ENCODE peak calls at places on chromosomes 3 and 15, in seven cellular contexts. One of them, this sample, is unnamed.

GRCh38 chr3:191792580-191792979 is 331.6 kb downstream of the PYDC2 start:
- DNase-seq in adrenal gland: no peak
- DNase-seq in H1: no peak
- DNase-seq in HCT116: no peak
- DNase-seq in ovary: no peak
- DNase-seq in stomach: no peak
- DNase-seq in IMR-90: no peak
- DNase-seq in this sample: no peak

GRCh38 chr3:131193671-131194291 is 167.1 kb downstream of the NEK11 start:
- DNase-seq in adrenal gland: no peak
- DNase-seq in H1: no peak
- DNase-seq in HCT116: no peak
- DNase-seq in ovary: no peak
- DNase-seq in stomach: no peak
- DNase-seq in IMR-90: no peak
- DNase-seq in this sample: no peak

GRCh38 chr3:194755689-194756459 is 70.2 kb downstream of the FAM43A start:
- DNase-seq in adrenal gland: no peak
- DNase-seq in H1: no peak
- DNase-seq in HCT116: no peak
- DNase-seq in ovary: no peak
- DNase-seq in stomach: no peak
- DNase-seq in IMR-90: no peak
- DNase-seq in this sample: no peak

GRCh38 chr3:54014067-54014466 is 108.3 kb upstream of the CACNA2D3 start:
- DNase-seq in adrenal gland: no peak
- DNase-seq in H1: no peak
- DNase-seq in HCT116: no peak
- DNase-seq in ovary: no peak
- DNase-seq in stomach: no peak
- DNase-seq in IMR-90: no peak
- DNase-seq in this sample: no peak

GRCh38 chr3:187014417-187014864 is 84.1 kb downstream of the ST6GAL1 start:
- DNase-seq in adrenal gland: no peak
- DNase-seq in H1: peak
- DNase-seq in HCT116: no peak
- DNase-seq in ovary: no peak
- DNase-seq in stomach: no peak
- DNase-seq in IMR-90: peak
- DNase-seq in this sample: no peak

GRCh38 chr3:197183582-197183981 is 114.8 kb downstream of the DLG1 start:
- DNase-seq in adrenal gland: no peak
- DNase-seq in H1: no peak
- DNase-seq in HCT116: no peak
- DNase-seq in ovary: no peak
- DNase-seq in stomach: no peak
- DNase-seq in IMR-90: no peak
- DNase-seq in this sample: no peak

GRCh38 chr15:52143862-52144261 is 31.3 kb upstream of the BCL2L10 start:
- DNase-seq in adrenal gland: no peak
- DNase-seq in H1: no peak
- DNase-seq in HCT116: no peak
- DNase-seq in ovary: no peak
- DNase-seq in stomach: no peak
- DNase-seq in IMR-90: peak
- DNase-seq in this sample: no peak

GRCh38 chr3:98567646-98568280 is 25.6 kb downstream of the CPOX start:
- DNase-seq in adrenal gland: no peak
- DNase-seq in H1: no peak
- DNase-seq in HCT116: no peak
- DNase-seq in ovary: no peak
- DNase-seq in stomach: no peak
- DNase-seq in IMR-90: no peak
- DNase-seq in this sample: no peak

GRCh38 chr15:26015516-26015915 is 152.4 kb upstream of the ATP10A start:
- DNase-seq in adrenal gland: no peak
- DNase-seq in H1: no peak
- DNase-seq in HCT116: no peak
- DNase-seq in ovary: no peak
- DNase-seq in stomach: no peak
- DNase-seq in IMR-90: no peak
- DNase-seq in this sample: no peak

GRCh38 chr3:159829056-159829995 is 159.3 kb upstream of the IL12A start:
- DNase-seq in adrenal gland: peak
- DNase-seq in H1: no peak
- DNase-seq in HCT116: peak
- DNase-seq in ovary: no peak
- DNase-seq in stomach: no peak
- DNase-seq in IMR-90: peak
- DNase-seq in this sample: no peak

GRCh38 chr3:45497963-45498362 is 96.6 kb upstream of the LIMD1 start:
- DNase-seq in adrenal gland: no peak
- DNase-seq in H1: no peak
- DNase-seq in HCT116: no peak
- DNase-seq in ovary: no peak
- DNase-seq in stomach: no peak
- DNase-seq in IMR-90: no peak
- DNase-seq in this sample: no peak

GRCh38 chr3:149553781-149554451 is 79.4 kb downstream of the TM4SF4 start:
- DNase-seq in adrenal gland: no peak
- DNase-seq in H1: no peak
- DNase-seq in HCT116: no peak
- DNase-seq in ovary: peak
- DNase-seq in stomach: no peak
- DNase-seq in IMR-90: peak
- DNase-seq in this sample: no peak

GRCh38 chr15:95916568-95916967 is 413.9 kb upstream of the NR2F2 start:
- DNase-seq in adrenal gland: no peak
- DNase-seq in H1: no peak
- DNase-seq in HCT116: no peak
- DNase-seq in ovary: no peak
- DNase-seq in stomach: no peak
- DNase-seq in IMR-90: no peak
- DNase-seq in this sample: no peak

GRCh38 chr3:141680620-141681389 is 57.3 kb upstream of the RNF7 start:
- DNase-seq in adrenal gland: no peak
- DNase-seq in H1: no peak
- DNase-seq in HCT116: no peak
- DNase-seq in ovary: no peak
- DNase-seq in stomach: no peak
- DNase-seq in IMR-90: peak
- DNase-seq in this sample: no peak

GRCh38 chr3:115999001-115999400 is 375.7 kb downstream of the GAP43 start:
- DNase-seq in adrenal gland: no peak
- DNase-seq in H1: no peak
- DNase-seq in HCT116: no peak
- DNase-seq in ovary: no peak
- DNase-seq in stomach: no peak
- DNase-seq in IMR-90: no peak
- DNase-seq in this sample: no peak

GRCh38 chr3:117126460-117126859 is 416.9 kb downstream of the TUSC7 start:
- DNase-seq in adrenal gland: no peak
- DNase-seq in H1: no peak
- DNase-seq in HCT116: no peak
- DNase-seq in ovary: no peak
- DNase-seq in stomach: no peak
- DNase-seq in IMR-90: no peak
- DNase-seq in this sample: no peak

GRCh38 chr15:92809880-92810361 is 90.2 kb upstream of the CHD2 start:
- DNase-seq in adrenal gland: no peak
- DNase-seq in H1: no peak
- DNase-seq in HCT116: no peak
- DNase-seq in ovary: peak
- DNase-seq in stomach: no peak
- DNase-seq in IMR-90: peak
- DNase-seq in this sample: peak

GRCh38 chr15:92809064-92809879 is 90.9 kb upstream of the CHD2 start:
- DNase-seq in adrenal gland: peak
- DNase-seq in H1: peak
- DNase-seq in HCT116: peak
- DNase-seq in ovary: peak
- DNase-seq in stomach: peak
- DNase-seq in IMR-90: peak
- DNase-seq in this sample: peak

GRCh38 chr15:92807971-92808571 is 92.1 kb upstream of the CHD2 start:
- DNase-seq in adrenal gland: no peak
- DNase-seq in H1: no peak
- DNase-seq in HCT116: no peak
- DNase-seq in ovary: peak
- DNase-seq in stomach: no peak
- DNase-seq in IMR-90: no peak
- DNase-seq in this sample: peak

GRCh38 chr15:92806763-92807162 is 93.4 kb upstream of the CHD2 start:
- DNase-seq in adrenal gland: no peak
- DNase-seq in H1: no peak
- DNase-seq in HCT116: no peak
- DNase-seq in ovary: no peak
- DNase-seq in stomach: no peak
- DNase-seq in IMR-90: no peak
- DNase-seq in this sample: no peak

DNA sequence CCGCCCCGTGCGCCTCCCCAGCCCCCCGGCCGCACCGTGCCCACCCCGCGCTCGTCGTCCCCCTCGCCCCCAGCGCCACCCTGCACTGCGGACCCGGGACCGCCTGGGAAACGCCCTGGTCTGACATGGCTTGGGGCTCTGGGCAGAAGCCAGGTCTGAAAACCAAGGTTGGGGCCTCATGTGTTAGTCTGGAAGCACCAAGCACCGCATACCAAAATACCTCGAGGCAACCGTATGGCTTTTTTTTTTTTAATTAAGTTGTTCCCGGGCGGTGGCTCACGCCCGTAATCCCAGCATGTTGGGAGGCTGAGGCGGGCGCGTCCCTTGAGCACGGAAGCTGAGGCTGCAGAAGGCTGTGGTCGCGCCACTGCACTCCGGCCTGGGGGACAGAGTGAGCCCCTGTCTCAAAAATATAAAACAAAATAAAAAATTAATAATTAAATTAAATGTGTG is 91.5 kb upstream of the CHD2 start:
- DNase-seq in adrenal gland: peak
- DNase-seq in H1: no peak
- DNase-seq in HCT116: no peak
- DNase-seq in ovary: peak
- DNase-seq in stomach: no peak
- DNase-seq in IMR-90: peak
- DNase-seq in this sample: peak
- TF ChIP-seq POLR2A in adrenal gland: no peak
- TF ChIP-seq POLR2A in H1: no peak
- TF ChIP-seq POLR2A in HCT116: peak
- TF ChIP-seq POLR2A in ovary: no peak
- TF ChIP-seq POLR2A in stomach: no peak
- TF ChIP-seq POLR2A in IMR-90: no peak
- TF ChIP-seq POLR2A in this sample: no peak

GRCh38 chr3:128547368-128547987 is 54.5 kb upstream of the GATA2 start:
- DNase-seq in adrenal gland: no peak
- DNase-seq in H1: no peak
- DNase-seq in HCT116: no peak
- DNase-seq in ovary: no peak
- DNase-seq in stomach: no peak
- DNase-seq in IMR-90: peak
- DNase-seq in this sample: peak
- TF ChIP-seq POLR2A in adrenal gland: no peak
- TF ChIP-seq POLR2A in H1: no peak
- TF ChIP-seq POLR2A in HCT116: no peak
- TF ChIP-seq POLR2A in ovary: no peak
- TF ChIP-seq POLR2A in stomach: no peak
- TF ChIP-seq POLR2A in IMR-90: no peak
- TF ChIP-seq POLR2A in this sample: no peak

GRCh38 chr15:98951493-98952320 is 55.9 kb downstream of the PGPEP1L start:
- DNase-seq in adrenal gland: peak
- DNase-seq in H1: no peak
- DNase-seq in HCT116: no peak
- DNase-seq in ovary: peak
- DNase-seq in stomach: peak
- DNase-seq in IMR-90: no peak
- DNase-seq in this sample: no peak

GRCh38 chr15:98951004-98951403 is 56.6 kb downstream of the PGPEP1L start:
- DNase-seq in adrenal gland: no peak
- DNase-seq in H1: no peak
- DNase-seq in HCT116: no peak
- DNase-seq in ovary: no peak
- DNase-seq in stomach: no peak
- DNase-seq in IMR-90: no peak
- DNase-seq in this sample: no peak

GRCh38 chr15:98953950-98954349 is 53.6 kb downstream of the PGPEP1L start:
- DNase-seq in adrenal gland: no peak
- DNase-seq in H1: no peak
- DNase-seq in HCT116: no peak
- DNase-seq in ovary: no peak
- DNase-seq in stomach: no peak
- DNase-seq in IMR-90: no peak
- DNase-seq in this sample: no peak

GRCh38 chr15:98953000-98953776 is 54.4 kb downstream of the PGPEP1L start:
- DNase-seq in adrenal gland: no peak
- DNase-seq in H1: no peak
- DNase-seq in HCT116: no peak
- DNase-seq in ovary: no peak
- DNase-seq in stomach: no peak
- DNase-seq in IMR-90: peak
- DNase-seq in this sample: no peak

DNA sequence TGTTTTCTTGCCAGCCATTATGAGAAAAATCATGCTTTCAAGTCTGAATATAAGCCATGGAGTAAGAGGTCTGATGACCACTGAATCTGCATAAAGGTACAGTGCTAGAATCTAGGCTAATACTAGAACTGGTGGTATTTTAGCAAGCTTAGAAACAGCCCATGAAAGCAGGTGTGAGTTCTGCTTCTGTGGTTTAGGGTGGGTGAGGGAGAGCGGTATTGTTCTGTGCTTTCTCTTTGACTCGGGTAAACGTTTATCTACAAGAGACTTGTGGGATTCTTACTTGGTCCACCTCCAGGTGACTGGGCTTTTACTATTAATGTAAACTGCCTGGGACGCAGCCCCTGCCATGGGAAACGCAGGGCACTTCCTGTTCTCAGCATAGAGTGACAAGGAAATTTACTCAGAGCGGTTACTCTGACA is 55.2 kb downstream of the PGPEP1L start:
- DNase-seq in adrenal gland: no peak
- DNase-seq in H1: no peak
- DNase-seq in HCT116: no peak
- DNase-seq in ovary: no peak
- DNase-seq in stomach: peak
- DNase-seq in IMR-90: peak
- DNase-seq in this sample: no peak
- TF ChIP-seq POLR2A in adrenal gland: no peak
- TF ChIP-seq POLR2A in H1: no peak
- TF ChIP-seq POLR2A in HCT116: no peak
- TF ChIP-seq POLR2A in ovary: no peak
- TF ChIP-seq POLR2A in stomach: no peak
- TF ChIP-seq POLR2A in IMR-90: no peak
- TF ChIP-seq POLR2A in this sample: no peak

DNA sequence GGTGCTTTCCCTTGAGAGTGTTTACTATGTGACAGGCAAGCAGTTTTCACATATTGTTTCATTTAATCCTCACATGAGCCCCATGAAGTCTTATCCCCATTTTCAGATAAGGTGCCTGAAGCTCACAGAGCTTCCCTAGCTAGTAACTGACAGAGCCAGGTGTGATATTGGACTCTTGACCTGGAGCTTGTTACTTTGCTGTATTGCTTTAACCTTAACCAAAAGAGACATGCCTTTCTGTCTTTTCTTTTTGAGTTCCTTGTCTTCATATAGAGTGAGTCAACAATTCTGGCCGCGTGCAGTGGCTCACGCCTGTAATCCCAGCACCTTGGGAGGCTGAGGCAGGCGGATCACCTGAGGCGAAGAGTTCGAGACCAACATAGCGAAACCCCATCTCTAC is 9.3 kb upstream of the DVL3 start:
- DNase-seq in adrenal gland: no peak
- DNase-seq in H1: no peak
- DNase-seq in HCT116: no peak
- DNase-seq in ovary: no peak
- DNase-seq in stomach: no peak
- DNase-seq in IMR-90: no peak
- DNase-seq in this sample: no peak
- TF ChIP-seq POLR2A in adrenal gland: no peak
- TF ChIP-seq POLR2A in H1: no peak
- TF ChIP-seq POLR2A in HCT116: no peak
- TF ChIP-seq POLR2A in ovary: no peak
- TF ChIP-seq POLR2A in stomach: no peak
- TF ChIP-seq POLR2A in IMR-90: no peak
- TF ChIP-seq POLR2A in this sample: no peak